ENCODE peak calls at places on chromosomes 2 and 18, in five cellular contexts. I is K562, T is H1, M is GM12878, A is hepatocyte. D is an unnamed sample.

GRCh38 chr2:10083692-10084566 is 3.7 kb upstream of the CYS1 start:
- DNase-seq in M (peak; percentile 65), A (peak; percentile 3), T (no peak), I (no peak), D (no peak)

GRCh38 chr2:151261240-151261976 is at the start of gene RBM43:
- DNase-seq in T (peak; percentile 27), A (peak; percentile 91), I (peak; percentile 90), M (peak; percentile 59), D (peak; percentile 85)

GRCh38 chr2:195419033-195419432 is 238.0 kb upstream of the SLC39A10 start:
- DNase-seq in M (no peak), A (no peak), T (no peak), I (peak; percentile 11), D (no peak)

GRCh38 chr2:179393481-179393880 is 128.8 kb upstream of the SESTD1 start:
- DNase-seq in M (no peak), I (no peak), T (no peak), A (no peak), D (no peak)

GRCh38 chr2:233114421-233114861 is 54.3 kb downstream of the INPP5D start:
- DNase-seq in T (no peak), I (no peak), A (no peak), M (no peak), D (no peak)

GRCh38 chr2:85786444-85786843 is 32.7 kb downstream of the ATOH8 start:
- DNase-seq in T (no peak), I (no peak), M (no peak), A (no peak), D (no peak)

GRCh38 chr2:20282916-20283592 is 58.1 kb upstream of the SDC1 start:
- DNase-seq in A (peak; percentile 18), M (no peak), T (no peak), I (no peak), D (no peak)

GRCh38 chr2:208072250-208072892 is 47.0 kb upstream of the PLEKHM3 start:
- DNase-seq in I (peak; percentile 44), T (peak; percentile 33), A (peak; percentile 76), M (peak; percentile 19), D (peak; percentile 77)

DNA sequence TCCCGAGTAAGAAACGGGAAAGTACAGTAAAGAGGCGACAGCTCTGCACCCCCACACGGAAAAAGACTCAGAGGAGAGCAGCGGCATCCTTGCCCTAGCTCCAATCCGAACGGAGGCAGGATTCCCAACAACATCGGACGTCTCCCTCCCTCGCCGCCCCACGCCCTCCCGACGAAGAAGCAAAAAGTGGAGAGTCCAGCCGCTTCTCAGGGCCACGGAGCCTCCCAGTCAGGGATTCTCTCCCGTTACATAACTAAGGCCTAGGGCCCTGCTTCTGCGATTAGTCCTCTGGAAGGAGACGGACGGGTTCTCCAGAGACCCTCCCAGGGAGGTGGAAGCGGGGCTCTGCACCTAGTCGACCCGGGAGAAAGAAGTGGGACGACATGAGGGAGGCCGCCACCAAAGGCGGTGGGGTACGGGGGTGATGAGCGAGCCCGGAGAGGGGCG is 587 bp downstream of the SUMO1 start:
- DNase-seq in M (no peak), I (no peak), A (peak; percentile 64), T (no peak), D (peak; percentile 34)
- TF ChIP-seq EZH2 in M (no peak), I (no peak), A (no peak), T (no peak), D (no peak)

DNA sequence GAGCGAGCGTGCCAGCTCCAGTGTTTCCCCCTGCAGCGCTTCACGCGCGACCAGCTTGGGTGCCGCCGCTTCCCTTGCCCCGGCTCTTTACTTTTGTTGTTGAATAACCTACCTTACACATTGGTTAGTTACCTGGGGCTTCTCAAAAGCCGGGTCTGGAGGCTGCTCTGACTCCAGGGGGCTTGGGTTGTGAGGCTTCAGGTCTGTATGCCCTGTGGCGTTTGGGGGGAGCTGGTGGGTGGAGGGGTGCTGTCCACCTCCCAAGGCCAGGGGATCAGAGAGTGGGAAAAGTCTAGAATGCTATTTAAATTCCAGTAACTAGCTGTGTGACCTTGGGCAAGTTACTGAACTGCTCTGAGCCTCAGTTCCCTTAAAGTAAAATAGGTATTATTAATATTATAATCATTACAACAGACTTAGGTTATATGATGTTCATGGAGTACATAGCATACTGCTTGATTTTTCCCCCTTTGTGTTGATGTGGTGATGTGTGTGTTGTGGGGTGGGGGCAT is 770 bp downstream of the LYPD6B start:
- DNase-seq in T (no peak), M (no peak), I (no peak), A (no peak), D (no peak)
- H3K4me3 ChIP-seq in T (peak overlapping the region; percentile 51), M (peak overlapping the region; percentile 66), I (no peak overlapping the region), A (peak overlapping the region; percentile 61), D (peak overlapping the region; percentile 70)

GRCh38 chr2:99858951-99859596 is 283.3 kb downstream of the AFF3 start:
- DNase-seq in T (no peak), I (no peak), M (no peak), A (no peak), D (no peak)

GRCh38 chr2:99862566-99862965 is 279.8 kb downstream of the AFF3 start:
- DNase-seq in M (no peak), I (no peak), A (no peak), T (no peak), D (no peak)

GRCh38 chr2:99863236-99863913 is 279.0 kb downstream of the AFF3 start:
- DNase-seq in A (no peak), I (no peak), M (no peak), T (no peak), D (no peak)

GRCh38 chr2:99860720-99861375 is 281.5 kb downstream of the AFF3 start:
- DNase-seq in I (no peak), A (no peak), M (no peak), T (no peak), D (no peak)

DNA sequence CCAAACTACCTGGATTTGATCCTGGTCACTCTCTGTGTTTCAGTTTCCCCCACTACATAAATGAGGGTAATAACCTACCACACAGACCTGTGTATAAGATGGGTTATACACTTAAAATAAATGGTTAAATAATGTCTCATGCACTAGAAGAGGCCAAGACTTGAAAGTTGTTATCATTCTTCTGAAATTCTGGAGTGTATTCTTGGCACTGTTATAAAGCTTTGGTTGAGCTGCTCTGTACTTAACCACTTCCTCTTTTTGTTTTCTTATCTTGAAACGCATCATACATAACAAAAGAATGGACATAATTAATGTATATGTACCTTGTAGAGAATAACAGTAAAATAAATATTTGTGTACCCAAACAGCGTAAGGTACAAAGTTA is 281.0 kb downstream of the AFF3 start:
- DNase-seq in M (no peak), T (no peak), I (no peak), A (no peak), D (no peak)
- H3K4me2 ChIP-seq in M (no peak overlapping the region), T (no peak overlapping the region), I (no peak overlapping the region), A (no peak overlapping the region), D (no peak overlapping the region)

DNA sequence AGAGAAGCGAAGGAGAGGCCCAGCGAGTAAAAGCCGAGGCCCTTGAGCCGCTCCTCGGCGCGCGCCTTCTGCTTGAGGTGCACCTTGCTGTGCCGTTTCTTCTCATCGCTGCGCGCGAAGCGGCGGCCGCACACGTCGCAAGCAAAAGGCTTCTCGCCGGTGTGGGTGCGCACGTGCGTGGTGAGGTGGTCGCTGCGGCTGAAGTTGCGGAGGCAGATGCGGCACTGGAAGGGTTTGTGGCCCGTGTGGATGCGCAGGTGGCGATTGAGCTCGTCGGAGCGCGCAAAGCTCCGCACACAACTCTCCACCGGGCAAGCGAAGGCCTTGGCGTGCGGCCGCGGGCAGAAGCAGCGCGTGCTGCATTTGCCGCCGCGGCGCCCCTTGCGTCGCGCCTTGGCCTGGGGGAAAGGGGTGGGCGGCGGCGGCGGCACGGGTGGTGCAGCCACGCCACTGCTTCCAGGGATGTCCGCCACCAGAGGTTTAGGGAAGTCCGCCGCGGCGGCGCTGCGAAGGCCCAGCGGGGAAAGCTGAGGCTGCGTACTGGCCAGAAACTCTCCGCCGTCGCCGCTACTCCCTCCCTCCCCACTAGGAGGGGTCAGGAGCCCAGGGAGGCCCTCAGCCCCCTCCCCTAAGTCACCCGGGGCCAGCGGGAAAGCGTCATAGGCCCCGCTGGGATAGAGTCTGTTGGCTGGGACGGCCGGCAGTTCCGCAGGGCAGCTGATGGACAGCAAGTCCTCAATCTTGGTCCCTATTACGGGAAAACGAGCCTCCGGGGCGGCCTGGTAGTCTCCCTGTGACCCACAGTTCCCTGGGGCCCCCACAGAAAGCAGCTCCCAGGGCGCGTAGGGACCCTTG is 1.7 kb downstream of the EGR4 start:
- DNase-seq in M (no peak), T (no peak), A (no peak), I (no peak), D (no peak)
- TF ChIP-seq EZH2 in M (no peak), T (peak; percentile 75), A (peak; percentile 95), I (no peak), D (no peak)

GRCh38 chr2:128260239-128261138 is 58.2 kb downstream of the HS6ST1 start:
- DNase-seq in M (no peak), I (no peak), A (peak; percentile 90), T (peak; percentile 58), D (peak; percentile 32)
- H3K4me3 ChIP-seq in M (no peak overlapping the region), I (no peak overlapping the region), A (no peak overlapping the region), T (no peak overlapping the region), D (no peak overlapping the region)

GRCh38 chr2:229489016-229489415 is 217.9 kb upstream of the PID1 start:
- DNase-seq in A (no peak), T (no peak), I (no peak), M (no peak), D (peak; percentile 95)
- H3K4me2 ChIP-seq in A (no peak overlapping the region), T (no peak overlapping the region), I (no peak overlapping the region), M (no peak overlapping the region), D (peak overlapping the region; percentile 68)

DNA sequence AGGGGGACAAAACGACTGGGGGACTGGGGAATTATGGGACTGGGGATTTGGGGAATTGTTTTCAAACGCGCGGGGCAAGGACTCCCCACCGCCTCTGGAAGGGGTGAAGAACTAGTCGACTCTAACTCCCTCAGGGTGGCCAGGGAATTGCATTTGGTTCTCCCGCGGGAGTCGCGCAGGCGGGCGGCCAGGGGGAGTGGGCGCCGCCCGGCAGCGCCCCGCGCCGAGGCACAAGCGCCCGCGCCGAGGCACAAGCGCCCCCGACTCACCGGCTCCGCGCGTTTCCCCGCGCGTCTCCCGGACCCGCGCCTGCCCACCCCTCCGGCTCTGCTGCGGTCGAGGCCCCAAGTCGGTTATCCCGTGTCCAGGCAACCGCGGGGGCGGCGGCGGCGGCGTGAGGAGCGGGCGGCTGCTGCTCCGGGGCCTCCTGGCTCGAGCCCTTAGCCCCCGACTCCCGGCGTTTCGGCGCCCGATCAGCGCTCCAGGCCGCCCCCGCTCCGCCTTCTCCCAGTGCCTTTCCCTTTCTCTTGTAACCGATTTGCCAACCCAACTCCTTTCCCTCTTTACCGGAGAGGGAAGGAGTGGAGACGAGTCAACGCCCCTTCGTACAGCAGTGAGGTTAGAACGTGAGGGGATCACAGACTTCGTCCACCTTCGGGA is at the start of gene CCDC178:
- DNase-seq in M (no peak), A (peak; percentile 61), T (peak; percentile 2), I (peak; percentile 15), D (no peak)
- TF ChIP-seq EZH2 in M (no peak), A (no peak), T (no peak), I (no peak), D (no peak)

D was measured in PC-3.